ENCODE peak calls at places on chromosomes 5 and 9, in five cellular contexts. One of them, this sample, is unnamed.
A peak's percentile ranks its signal among the peaks of the same experiment; 100 is the strongest.

GRCh38 chr5:177369050-177369912 is 11.6 kb downstream of the RGS14 start:
- DNase-seq in stimulated activated CD8-positive, alpha-beta memory T cell treated with anti-CD3 and anti-CD28 coated beads, Interleukin-2, amount 100 ng/mL, for 48 hours: no peak
- DNase-seq in sciatic nerve: no peak
- DNase-seq in type B pancreatic cell: no peak
- DNase-seq in Right ventricle myocardium superior: no peak
- DNase-seq in this sample: no peak

GRCh38 chr5:3590253-3590966 is 5.2 kb upstream of the IRX1 start:
- DNase-seq in stimulated activated CD8-positive, alpha-beta memory T cell treated with anti-CD3 and anti-CD28 coated beads, Interleukin-2, amount 100 ng/mL, for 48 hours: no peak
- DNase-seq in sciatic nerve: no peak
- DNase-seq in type B pancreatic cell: no peak
- DNase-seq in Right ventricle myocardium superior: no peak
- DNase-seq in this sample: no peak

GRCh38 chr5:37751227-37751626 is 88.6 kb downstream of the GDNF start:
- DNase-seq in stimulated activated CD8-positive, alpha-beta memory T cell treated with anti-CD3 and anti-CD28 coated beads, Interleukin-2, amount 100 ng/mL, for 48 hours: no peak
- DNase-seq in sciatic nerve: no peak
- DNase-seq in type B pancreatic cell: no peak
- DNase-seq in Right ventricle myocardium superior: no peak
- DNase-seq in this sample: no peak

GRCh38 chr5:156654444-156654843 is 195.7 kb upstream of the PPP1R2B start:
- DNase-seq in stimulated activated CD8-positive, alpha-beta memory T cell treated with anti-CD3 and anti-CD28 coated beads, Interleukin-2, amount 100 ng/mL, for 48 hours: no peak
- DNase-seq in sciatic nerve: no peak
- DNase-seq in type B pancreatic cell: no peak
- DNase-seq in Right ventricle myocardium superior: no peak
- DNase-seq in this sample: no peak

GRCh38 chr5:150541895-150542294 is 34.0 kb downstream of the NDST1 start:
- DNase-seq in stimulated activated CD8-positive, alpha-beta memory T cell treated with anti-CD3 and anti-CD28 coated beads, Interleukin-2, amount 100 ng/mL, for 48 hours: no peak
- DNase-seq in sciatic nerve: no peak
- DNase-seq in type B pancreatic cell: no peak
- DNase-seq in Right ventricle myocardium superior: no peak
- DNase-seq in this sample: no peak

GRCh38 chr5:174180639-174181038 is 135.1 kb downstream of the NSG2 start:
- DNase-seq in stimulated activated CD8-positive, alpha-beta memory T cell treated with anti-CD3 and anti-CD28 coated beads, Interleukin-2, amount 100 ng/mL, for 48 hours: no peak
- DNase-seq in sciatic nerve: peak; percentile 22
- DNase-seq in type B pancreatic cell: no peak
- DNase-seq in Right ventricle myocardium superior: no peak
- DNase-seq in this sample: no peak

GRCh38 chr5:169433221-169433651 is 132.3 kb upstream of the SLIT3 start:
- DNase-seq in stimulated activated CD8-positive, alpha-beta memory T cell treated with anti-CD3 and anti-CD28 coated beads, Interleukin-2, amount 100 ng/mL, for 48 hours: no peak
- DNase-seq in sciatic nerve: no peak
- DNase-seq in type B pancreatic cell: no peak
- DNase-seq in Right ventricle myocardium superior: no peak
- DNase-seq in this sample: no peak

GRCh38 chr5:167304834-167305469 is 986.5 kb upstream of the WWC1 start:
- DNase-seq in stimulated activated CD8-positive, alpha-beta memory T cell treated with anti-CD3 and anti-CD28 coated beads, Interleukin-2, amount 100 ng/mL, for 48 hours: no peak
- DNase-seq in sciatic nerve: no peak
- DNase-seq in type B pancreatic cell: no peak
- DNase-seq in Right ventricle myocardium superior: no peak
- DNase-seq in this sample: no peak

GRCh38 chr5:105903069-105903468 is 1767.7 kb downstream of the EFNA5 start:
- DNase-seq in stimulated activated CD8-positive, alpha-beta memory T cell treated with anti-CD3 and anti-CD28 coated beads, Interleukin-2, amount 100 ng/mL, for 48 hours: no peak
- DNase-seq in sciatic nerve: no peak
- DNase-seq in type B pancreatic cell: no peak
- DNase-seq in Right ventricle myocardium superior: no peak
- DNase-seq in this sample: no peak

GRCh38 chr5:40124367-40124766 is 555.3 kb upstream of the PTGER4 start:
- DNase-seq in stimulated activated CD8-positive, alpha-beta memory T cell treated with anti-CD3 and anti-CD28 coated beads, Interleukin-2, amount 100 ng/mL, for 48 hours: no peak
- DNase-seq in sciatic nerve: no peak
- DNase-seq in type B pancreatic cell: no peak
- DNase-seq in Right ventricle myocardium superior: no peak
- DNase-seq in this sample: no peak

GRCh38 chr9:35861161-35861897 is 8.9 kb downstream of the OR13J1 start:
- DNase-seq in stimulated activated CD8-positive, alpha-beta memory T cell treated with anti-CD3 and anti-CD28 coated beads, Interleukin-2, amount 100 ng/mL, for 48 hours: no peak
- DNase-seq in sciatic nerve: no peak
- DNase-seq in type B pancreatic cell: peak; percentile 54
- DNase-seq in Right ventricle myocardium superior: no peak
- DNase-seq in this sample: no peak

GRCh38 chr9:89756891-89757537 is 152.2 kb downstream of the GADD45G start:
- DNase-seq in stimulated activated CD8-positive, alpha-beta memory T cell treated with anti-CD3 and anti-CD28 coated beads, Interleukin-2, amount 100 ng/mL, for 48 hours: no peak
- DNase-seq in sciatic nerve: no peak
- DNase-seq in type B pancreatic cell: no peak
- DNase-seq in Right ventricle myocardium superior: peak; percentile 84
- DNase-seq in this sample: no peak

GRCh38 chr9:109513871-109514270 is 15.8 kb upstream of the PTPN3 start:
- DNase-seq in stimulated activated CD8-positive, alpha-beta memory T cell treated with anti-CD3 and anti-CD28 coated beads, Interleukin-2, amount 100 ng/mL, for 48 hours: no peak
- DNase-seq in sciatic nerve: no peak
- DNase-seq in type B pancreatic cell: no peak
- DNase-seq in Right ventricle myocardium superior: no peak
- DNase-seq in this sample: no peak

GRCh38 chr5:106312360-106312759 is 1358.4 kb downstream of the EFNA5 start:
- DNase-seq in stimulated activated CD8-positive, alpha-beta memory T cell treated with anti-CD3 and anti-CD28 coated beads, Interleukin-2, amount 100 ng/mL, for 48 hours: no peak
- DNase-seq in sciatic nerve: no peak
- DNase-seq in type B pancreatic cell: no peak
- DNase-seq in Right ventricle myocardium superior: no peak
- DNase-seq in this sample: no peak

GRCh38 chr9:13088734-13089427 is 190.6 kb downstream of the MPDZ start:
- DNase-seq in stimulated activated CD8-positive, alpha-beta memory T cell treated with anti-CD3 and anti-CD28 coated beads, Interleukin-2, amount 100 ng/mL, for 48 hours: no peak
- DNase-seq in sciatic nerve: no peak
- DNase-seq in type B pancreatic cell: no peak
- DNase-seq in Right ventricle myocardium superior: no peak
- DNase-seq in this sample: no peak

GRCh38 chr9:15246688-15247087 is 60.3 kb downstream of the TTC39B start:
- DNase-seq in stimulated activated CD8-positive, alpha-beta memory T cell treated with anti-CD3 and anti-CD28 coated beads, Interleukin-2, amount 100 ng/mL, for 48 hours: no peak
- DNase-seq in sciatic nerve: no peak
- DNase-seq in type B pancreatic cell: no peak
- DNase-seq in Right ventricle myocardium superior: no peak
- DNase-seq in this sample: no peak

GRCh38 chr5:15823413-15823812 is 323.4 kb downstream of the FBXL7 start:
- DNase-seq in stimulated activated CD8-positive, alpha-beta memory T cell treated with anti-CD3 and anti-CD28 coated beads, Interleukin-2, amount 100 ng/mL, for 48 hours: no peak
- DNase-seq in sciatic nerve: no peak
- DNase-seq in type B pancreatic cell: no peak
- DNase-seq in Right ventricle myocardium superior: no peak
- DNase-seq in this sample: no peak

GRCh38 chr9:133692364-133692985 is 45.7 kb downstream of the SARDH start:
- DNase-seq in stimulated activated CD8-positive, alpha-beta memory T cell treated with anti-CD3 and anti-CD28 coated beads, Interleukin-2, amount 100 ng/mL, for 48 hours: no peak
- DNase-seq in sciatic nerve: no peak
- DNase-seq in type B pancreatic cell: no peak
- DNase-seq in Right ventricle myocardium superior: peak; percentile 20
- DNase-seq in this sample: peak; percentile 7

GRCh38 chr5:133324058-133324457 is 272.2 kb downstream of the HSPA4 start:
- DNase-seq in stimulated activated CD8-positive, alpha-beta memory T cell treated with anti-CD3 and anti-CD28 coated beads, Interleukin-2, amount 100 ng/mL, for 48 hours: no peak
- DNase-seq in sciatic nerve: no peak
- DNase-seq in type B pancreatic cell: no peak
- DNase-seq in Right ventricle myocardium superior: no peak
- DNase-seq in this sample: no peak

GRCh38 chr5:126490167-126490937 is 67.1 kb downstream of the GRAMD2B start:
- DNase-seq in stimulated activated CD8-positive, alpha-beta memory T cell treated with anti-CD3 and anti-CD28 coated beads, Interleukin-2, amount 100 ng/mL, for 48 hours: no peak
- DNase-seq in sciatic nerve: peak; percentile 70
- DNase-seq in type B pancreatic cell: no peak
- DNase-seq in Right ventricle myocardium superior: no peak
- DNase-seq in this sample: no peak

GRCh38 chr5:107704686-107705389 is 34.1 kb upstream of the EFNA5 start:
- DNase-seq in stimulated activated CD8-positive, alpha-beta memory T cell treated with anti-CD3 and anti-CD28 coated beads, Interleukin-2, amount 100 ng/mL, for 48 hours: no peak
- DNase-seq in sciatic nerve: no peak
- DNase-seq in type B pancreatic cell: no peak
- DNase-seq in Right ventricle myocardium superior: no peak
- DNase-seq in this sample: no peak